ENCODE peak calls at places on chromosome 14, in five cellular contexts. One of them, this sample, is unnamed.

GRCh38 chr14:99706121-99706900 is 22.2 kb downstream of the CYP46A1 start:
- DNase-seq in OCI-M1: no peak
- DNase-seq in right cardiac atrium: no peak
- DNase-seq in GM04504: no peak
- DNase-seq in fibroblast of pulmonary artery: no peak
- DNase-seq in this sample: no peak

GRCh38 chr14:21454843-21455550 is 926 bp downstream of the CHD8 start:
- DNase-seq in GM04504: no peak
- DNase-seq in right cardiac atrium: peak
- DNase-seq in fibroblast of pulmonary artery: no peak
- DNase-seq in OCI-M1: peak
- DNase-seq in this sample: no peak

GRCh38 chr14:99751539-99752485 is 41.4 kb upstream of the EML1 start:
- DNase-seq in OCI-M1: no peak
- DNase-seq in right cardiac atrium: peak
- DNase-seq in GM04504: no peak
- DNase-seq in fibroblast of pulmonary artery: no peak
- DNase-seq in this sample: no peak

GRCh38 chr14:36254020-36254614 is 66.3 kb downstream of the MBIP start:
- DNase-seq in fibroblast of pulmonary artery: peak
- DNase-seq in right cardiac atrium: no peak
- DNase-seq in OCI-M1: no peak
- DNase-seq in GM04504: no peak
- DNase-seq in this sample: no peak

GRCh38 chr14:20684662-20685456 is 499 bp downstream of the RNASE4 start:
- DNase-seq in right cardiac atrium: peak
- DNase-seq in fibroblast of pulmonary artery: peak
- DNase-seq in OCI-M1: peak
- DNase-seq in GM04504: peak
- DNase-seq in this sample: peak

GRCh38 chr14:92568621-92569479 is 55.3 kb downstream of the RIN3 start:
- DNase-seq in OCI-M1: no peak
- DNase-seq in right cardiac atrium: peak
- DNase-seq in GM04504: no peak
- DNase-seq in fibroblast of pulmonary artery: no peak
- DNase-seq in this sample: no peak

GRCh38 chr14:87687338-87687876 is 305.6 kb downstream of the GALC start:
- DNase-seq in OCI-M1: no peak
- DNase-seq in right cardiac atrium: no peak
- DNase-seq in GM04504: no peak
- DNase-seq in fibroblast of pulmonary artery: no peak
- DNase-seq in this sample: no peak

GRCh38 chr14:52032196-52032865 is 36.5 kb downstream of the NID2 start:
- DNase-seq in right cardiac atrium: no peak
- DNase-seq in OCI-M1: no peak
- DNase-seq in GM04504: no peak
- DNase-seq in fibroblast of pulmonary artery: peak
- DNase-seq in this sample: no peak

GRCh38 chr14:98131406-98131805 is 1140.6 kb downstream of the BCL11B start:
- DNase-seq in OCI-M1: no peak
- DNase-seq in fibroblast of pulmonary artery: no peak
- DNase-seq in right cardiac atrium: no peak
- DNase-seq in GM04504: no peak
- DNase-seq in this sample: no peak

GRCh38 chr14:85535916-85536834 is 6.2 kb downstream of the FLRT2 start:
- DNase-seq in OCI-M1: peak
- DNase-seq in GM04504: peak
- DNase-seq in fibroblast of pulmonary artery: peak
- DNase-seq in right cardiac atrium: no peak
- DNase-seq in this sample: no peak

GRCh38 chr14:21070610-21071224 is 613 bp downstream of the ARHGEF40 start:
- DNase-seq in fibroblast of pulmonary artery: peak
- DNase-seq in right cardiac atrium: peak
- DNase-seq in OCI-M1: peak
- DNase-seq in GM04504: no peak
- DNase-seq in this sample: peak

GRCh38 chr14:54791001-54791400 is 111.6 kb downstream of the GCH1 start:
- DNase-seq in GM04504: no peak
- DNase-seq in fibroblast of pulmonary artery: no peak
- DNase-seq in OCI-M1: no peak
- DNase-seq in right cardiac atrium: no peak
- DNase-seq in this sample: no peak

GRCh38 chr14:49769171-49769570 is 1.2 kb downstream of the KLHDC2 start:
- DNase-seq in right cardiac atrium: no peak
- DNase-seq in OCI-M1: no peak
- DNase-seq in GM04504: no peak
- DNase-seq in fibroblast of pulmonary artery: peak
- DNase-seq in this sample: no peak

GRCh38 chr14:89957791-89958190 is 2.1 kb downstream of the TDP1 start:
- DNase-seq in GM04504: no peak
- DNase-seq in right cardiac atrium: no peak
- DNase-seq in OCI-M1: no peak
- DNase-seq in fibroblast of pulmonary artery: no peak
- DNase-seq in this sample: no peak

GRCh38 chr14:74552623-74553022 is 59.1 kb downstream of the ISCA2 start:
- DNase-seq in right cardiac atrium: peak
- DNase-seq in OCI-M1: no peak
- DNase-seq in GM04504: peak
- DNase-seq in fibroblast of pulmonary artery: peak
- DNase-seq in this sample: peak

GRCh38 chr14:36271222-36271621 is 49.2 kb downstream of the MBIP start:
- DNase-seq in OCI-M1: peak
- DNase-seq in GM04504: no peak
- DNase-seq in fibroblast of pulmonary artery: no peak
- DNase-seq in right cardiac atrium: no peak
- DNase-seq in this sample: no peak